ENCODE peak calls at places on chromosome 4, in four cellular contexts. Z is transverse colon, M is A549, Q is uterus. R is an unnamed sample.

GRCh38 chr4:11428701-11429571 is at the start of gene HS3ST1:
- DNase-seq in M (peak; percentile 78), Q (peak; percentile 69), Z (peak; percentile 91), R (peak; percentile 87)

GRCh38 chr4:8155660-8156421 is 2.8 kb downstream of the ABLIM2 start:
- DNase-seq in M (no peak), Q (no peak), Z (no peak), R (no peak)

GRCh38 chr4:3342182-3342854 is 49.5 kb downstream of the RGS12 start:
- DNase-seq in Z (no peak), Q (no peak), M (peak; percentile 70), R (no peak)

GRCh38 chr4:86594559-86595425 is 677 bp downstream of the PTPN13 start:
- DNase-seq in Z (peak; percentile 23), M (peak; percentile 48), Q (peak; percentile 55), R (peak; percentile 69)

GRCh38 chr4:105474110-105474518 is 252 bp upstream of the PPA2 start:
- DNase-seq in Z (peak; percentile 91), Q (peak; percentile 74), M (no peak), R (peak; percentile 92)

GRCh38 chr4:10204401-10205058 is 87.9 kb upstream of the WDR1 start:
- DNase-seq in M (no peak), Z (no peak), Q (no peak), R (no peak)

GRCh38 chr4:89823416-89823815 is 13.5 kb downstream of the SNCA start:
- DNase-seq in M (no peak), Z (no peak), Q (no peak), R (no peak)

GRCh38 chr4:8278421-8279287 is 9.1 kb downstream of the HTRA3 start:
- DNase-seq in Q (peak; percentile 78), Z (no peak), M (no peak), R (peak; percentile 85)

GRCh38 chr4:188455353-188455752 is 316.1 kb downstream of the TRIML1 start:
- DNase-seq in M (no peak), Q (no peak), Z (no peak), R (no peak)

GRCh38 chr4:89009107-89009506 is 47.9 kb downstream of the FAM13A start:
- DNase-seq in Z (no peak), M (no peak), Q (no peak), R (no peak)

GRCh38 chr4:37970702-37971101 is 10.5 kb downstream of the PTTG2 start:
- DNase-seq in Z (peak; percentile 86), Q (peak; percentile 59), M (peak; percentile 71), R (peak; percentile 87)

GRCh38 chr4:139552506-139552905 is 3.5 kb downstream of the SETD7 start:
- DNase-seq in Z (no peak), M (no peak), Q (no peak), R (no peak)

GRCh38 chr4:110865611-110866254 is 242.9 kb upstream of the PITX2 start:
- DNase-seq in M (no peak), Q (no peak), Z (no peak), R (no peak)

GRCh38 chr4:150251752-150252190 is 173.5 kb downstream of the DCLK2 start:
- DNase-seq in Q (no peak), M (no peak), Z (no peak), R (peak; percentile 79)

GRCh38 chr4:104395219-104395618 is 99.5 kb downstream of the CXXC4 start:
- DNase-seq in Z (no peak), M (no peak), Q (no peak), R (no peak)

GRCh38 chr4:126364290-126364978 is 1049.7 kb downstream of the FAT4 start:
- DNase-seq in Z (no peak), Q (no peak), M (no peak), R (no peak)

GRCh38 chr4:96063639-96064038 is 223.7 kb downstream of the PDHA2 start:
- DNase-seq in Z (no peak), M (no peak), Q (no peak), R (no peak)

GRCh38 chr4:173247316-173247715 is 78.7 kb downstream of the GALNT7 start:
- DNase-seq in Z (no peak), M (no peak), Q (no peak), R (no peak)

GRCh38 chr4:94803181-94803580 is 45.4 kb downstream of the BMPR1B start:
- DNase-seq in Q (no peak), Z (no peak), M (no peak), R (no peak)

GRCh38 chr4:8688041-8688907 is 95.7 kb downstream of the CPZ start:
- DNase-seq in Z (peak; percentile 13), Q (no peak), M (peak; percentile 34), R (peak; percentile 48)

GRCh38 chr4:88865051-88865450 is 167.4 kb upstream of the NAP1L5 start:
- DNase-seq in M (no peak), Q (no peak), Z (no peak), R (no peak)

GRCh38 chr4:177505171-177505615 is 63.0 kb upstream of the AGA start:
- DNase-seq in M (no peak), Z (peak; percentile 11), Q (no peak), R (no peak)

GRCh38 chr4:92406488-92406887 is 102.7 kb downstream of the GRID2 start:
- DNase-seq in Z (no peak), M (no peak), Q (no peak), R (no peak)
- TF ChIP-seq CTCF in Z (no peak), M (no peak), Q (no peak), R (no peak)

DNA sequence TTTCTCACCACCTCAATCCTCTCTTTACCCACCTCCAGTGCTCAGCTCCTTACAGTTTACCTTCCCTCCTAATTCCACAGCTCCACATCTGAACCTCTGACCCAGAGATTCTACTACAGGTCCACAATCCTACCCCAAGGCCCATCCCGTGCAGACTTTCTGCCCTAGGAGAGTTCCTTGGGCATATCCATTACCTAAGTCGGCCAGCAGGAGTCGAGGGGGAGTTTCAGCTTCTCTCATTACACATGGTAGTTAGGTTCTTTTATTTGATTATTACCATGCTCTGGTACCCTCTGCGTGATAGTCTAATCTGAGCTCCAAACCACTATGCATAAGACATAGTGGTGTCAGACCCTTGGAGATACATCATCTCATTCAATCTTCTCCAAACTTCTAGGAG is 117.9 kb downstream of the SH3RF1 start:
- DNase-seq in M (no peak), Z (no peak), Q (no peak), R (no peak)
- TF ChIP-seq CTCF in M (no peak), Z (no peak), Q (no peak), R (no peak)

GRCh38 chr4:140704964-140705363 is 51.2 kb downstream of the TBC1D9 start:
- DNase-seq in M (no peak), Q (no peak), Z (no peak), R (no peak)
- TF ChIP-seq CTCF in M (no peak), Q (no peak), Z (no peak), R (no peak)

GRCh38 chr4:142563682-142564291 is 282.3 kb downstream of the INPP4B start:
- DNase-seq in Z (no peak), M (peak; percentile 8), Q (no peak), R (no peak)

GRCh38 chr4:142556613-142557012 is 289.5 kb downstream of the INPP4B start:
- DNase-seq in Z (no peak), M (no peak), Q (no peak), R (no peak)

GRCh38 chr4:142558851-142559250 is 287.2 kb downstream of the INPP4B start:
- DNase-seq in Q (no peak), M (no peak), Z (no peak), R (no peak)

GRCh38 chr4:142557220-142557801 is 288.8 kb downstream of the INPP4B start:
- DNase-seq in Q (no peak), Z (no peak), M (no peak), R (no peak)

DNA sequence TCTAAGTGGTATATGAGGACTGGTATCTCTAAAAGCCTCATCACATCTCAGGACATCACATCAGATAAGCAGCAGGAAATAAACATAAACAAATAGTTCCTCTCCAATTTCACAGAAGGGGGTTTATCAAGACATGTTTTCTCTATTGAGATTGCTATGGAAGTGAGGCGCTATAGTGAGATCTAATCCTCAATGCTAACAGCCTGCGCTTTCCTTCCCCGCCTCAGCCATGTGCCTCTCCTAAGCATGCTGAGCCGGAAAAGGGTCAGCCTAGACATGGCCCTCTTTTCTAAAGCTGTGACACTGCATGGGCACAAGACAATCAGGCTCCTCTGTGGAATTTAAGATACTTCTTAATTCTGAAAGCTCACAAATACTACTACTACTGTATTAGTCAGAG is 286.1 kb downstream of the INPP4B start:
- DNase-seq in Z (no peak), Q (no peak), M (no peak), R (no peak)
- TF ChIP-seq CTCF in Z (no peak), Q (no peak), M (no peak), R (no peak)

DNA sequence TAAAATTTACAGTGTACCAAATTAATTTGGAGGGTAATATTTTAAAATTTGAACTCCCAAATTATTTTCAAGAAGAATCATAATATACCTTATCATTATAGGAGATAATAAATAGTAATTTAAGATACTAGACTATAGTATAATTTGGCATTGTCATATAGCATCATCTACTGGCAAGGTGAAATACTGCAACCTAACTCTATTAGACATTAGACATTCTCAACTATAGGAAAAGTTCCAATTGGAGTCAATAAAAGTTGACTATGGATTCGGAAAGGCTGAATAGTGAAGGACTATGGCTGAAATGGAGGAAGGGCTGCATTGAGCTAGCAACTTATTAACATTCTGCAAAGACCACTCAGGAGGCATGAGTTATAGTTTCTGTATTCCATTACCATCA is 113.0 kb downstream of the PRDM5 start:
- DNase-seq in Q (no peak), M (no peak), Z (no peak), R (no peak)
- TF ChIP-seq CTCF in Q (no peak), M (no peak), Z (peak; percentile 37), R (no peak)

GRCh38 chr4:41327770-41328169 is 71.0 kb downstream of the UCHL1 start:
- DNase-seq in Q (no peak), Z (no peak), M (no peak), R (no peak)

GRCh38 chr4:41329361-41329760 is 72.6 kb downstream of the UCHL1 start:
- DNase-seq in M (no peak), Z (no peak), Q (no peak), R (no peak)

GRCh38 chr4:41334182-41334581 is 77.5 kb downstream of the UCHL1 start:
- DNase-seq in Z (no peak), Q (no peak), M (no peak), R (no peak)

GRCh38 chr4:41331224-41331623 is 74.5 kb downstream of the UCHL1 start:
- DNase-seq in Q (no peak), Z (no peak), M (peak; percentile 16), R (no peak)

GRCh38 chr4:41332666-41333065 is 75.9 kb downstream of the UCHL1 start:
- DNase-seq in Z (no peak), M (no peak), Q (no peak), R (no peak)
- TF ChIP-seq CTCF in Z (no peak), M (no peak), Q (no peak), R (no peak)

GRCh38 chr4:98630804-98631454 is 27.5 kb downstream of the TSPAN5 start:
- DNase-seq in Z (no peak), M (no peak), Q (no peak), R (no peak)
- TF ChIP-seq CTCF in Z (no peak), M (no peak), Q (no peak), R (no peak)

GRCh38 chr4:71187399-71188196 is 151.2 kb upstream of the SLC4A4 start:
- DNase-seq in M (peak; percentile 58), Q (no peak), Z (peak; percentile 56), R (peak; percentile 68)

GRCh38 chr4:71186257-71186565 is 152.6 kb upstream of the SLC4A4 start:
- DNase-seq in Q (no peak), Z (no peak), M (no peak), R (peak; percentile 68)

GRCh38 chr4:71186566-71187398 is 152.0 kb upstream of the SLC4A4 start:
- DNase-seq in Q (no peak), Z (peak; percentile 74), M (peak; percentile 33), R (peak; percentile 68)

GRCh38 chr4:71181332-71181731 is 157.5 kb upstream of the SLC4A4 start:
- DNase-seq in Q (no peak), M (no peak), Z (no peak), R (no peak)

GRCh38 chr4:71184195-71184781 is 154.5 kb upstream of the SLC4A4 start:
- DNase-seq in Q (peak; percentile 26), Z (peak; percentile 68), M (peak; percentile 61), R (no peak)
- TF ChIP-seq CTCF in Q (peak; percentile 57), Z (peak; percentile 68), M (peak; percentile 55), R (peak; percentile 57)